ENCODE peak calls at places on chromosomes 1 and 21, in six cellular contexts. L is cardiac muscle cell; W is thoracic aorta; X is CD8-positive, alpha-beta memory T cell; D is SK-N-SH; T is ovary. B is an unnamed sample.

GRCh38 chr1:180528868-180529470 is 26.6 kb upstream of the ACBD6 start:
- DNase-seq in D (no peak), T (no peak), X (no peak), W (no peak), L (no peak), B (no peak)

GRCh38 chr1:2633936-2634491 is 1.2 kb upstream of the MMEL1 start:
- DNase-seq in X (no peak), T (peak; percentile 67), L (no peak), D (no peak), W (no peak), B (no peak)

GRCh38 chr1:200029624-200030074 is 2.1 kb downstream of the NR5A2 start:
- DNase-seq in W (no peak), X (no peak), L (no peak), D (no peak), T (no peak), B (no peak)

GRCh38 chr1:113835686-113836290 is 23.5 kb upstream of the RSBN1 start:
- DNase-seq in T (no peak), W (no peak), L (peak; percentile 62), D (peak; percentile 51), X (peak; percentile 59), B (no peak)

GRCh38 chr21:15521644-15522001 is 208.2 kb upstream of the USP25 start:
- DNase-seq in D (no peak), W (no peak), X (no peak), T (no peak), L (no peak), B (no peak)

GRCh38 chr1:62746086-62746808 is 37.7 kb upstream of the ATG4C start:
- DNase-seq in L (peak; percentile 45), W (no peak), T (no peak), X (peak; percentile 27), D (peak; percentile 56), B (no peak)

GRCh38 chr1:207974146-207974545 is 63.2 kb upstream of the CD34 start:
- DNase-seq in X (no peak), T (no peak), W (no peak), D (no peak), L (no peak), B (no peak)

GRCh38 chr1:16143566-16144324 is 12.1 kb downstream of the EPHA2 start:
- DNase-seq in X (no peak), D (no peak), W (no peak), T (no peak), L (peak; percentile 88), B (peak; percentile 89)

GRCh38 chr21:46060596-46061061 is 37.3 kb upstream of the COL6A2 start:
- DNase-seq in L (no peak), D (no peak), X (no peak), T (peak; percentile 82), W (peak; percentile 76), B (peak; percentile 49)

GRCh38 chr1:10891081-10891480 is 94.6 kb upstream of the CASZ1 start:
- DNase-seq in D (no peak), X (no peak), T (no peak), W (no peak), L (no peak), B (no peak)

GRCh38 chr21:15549671-15550070 is 180.1 kb upstream of the USP25 start:
- DNase-seq in T (no peak), D (no peak), L (no peak), X (no peak), W (no peak), B (no peak)

DNA sequence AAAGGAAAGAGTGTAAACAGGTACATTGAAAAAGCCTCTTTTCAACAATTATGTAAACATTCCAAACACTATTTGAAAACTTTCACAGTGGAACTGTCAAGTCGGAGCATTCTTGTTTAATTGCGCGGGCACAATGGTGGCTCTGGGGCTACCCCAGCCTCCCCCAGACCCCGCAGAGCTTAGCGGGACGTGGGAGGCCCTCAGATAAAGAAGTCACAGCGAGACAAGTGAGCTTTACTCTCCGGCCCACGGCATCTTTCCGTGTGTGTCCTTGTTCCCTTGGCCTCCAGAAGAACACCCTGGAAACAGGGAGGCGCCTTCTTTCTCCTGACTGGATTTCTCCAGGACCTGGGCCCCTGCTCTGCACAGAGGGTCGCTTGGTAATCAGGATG is 382.8 kb downstream of the RRAGC start:
- DNase-seq in W (no peak), D (no peak), X (no peak), T (no peak), L (no peak), B (no peak)
- H3K4me3 ChIP-seq in W (peak overlapping the region; percentile 44), D (no peak overlapping the region), X (no peak overlapping the region), T (no peak overlapping the region), L (no peak overlapping the region), B (peak overlapping the region; percentile 28)

GRCh38 chr1:68376441-68376840 is 73.3 kb downstream of the RPE65 start:
- DNase-seq in X (no peak), W (no peak), T (no peak), D (no peak), L (no peak), B (no peak)

GRCh38 chr1:68375919-68376318 is 73.8 kb downstream of the RPE65 start:
- DNase-seq in D (no peak), X (no peak), L (no peak), T (no peak), W (no peak), B (no peak)

GRCh38 chr1:68378296-68379084 is 71.3 kb downstream of the RPE65 start:
- DNase-seq in L (no peak), D (no peak), T (no peak), W (no peak), X (no peak), B (no peak)

GRCh38 chr1:68379085-68379478 is 70.7 kb downstream of the RPE65 start:
- DNase-seq in T (no peak), L (no peak), D (no peak), W (no peak), X (no peak), B (no peak)

DNA sequence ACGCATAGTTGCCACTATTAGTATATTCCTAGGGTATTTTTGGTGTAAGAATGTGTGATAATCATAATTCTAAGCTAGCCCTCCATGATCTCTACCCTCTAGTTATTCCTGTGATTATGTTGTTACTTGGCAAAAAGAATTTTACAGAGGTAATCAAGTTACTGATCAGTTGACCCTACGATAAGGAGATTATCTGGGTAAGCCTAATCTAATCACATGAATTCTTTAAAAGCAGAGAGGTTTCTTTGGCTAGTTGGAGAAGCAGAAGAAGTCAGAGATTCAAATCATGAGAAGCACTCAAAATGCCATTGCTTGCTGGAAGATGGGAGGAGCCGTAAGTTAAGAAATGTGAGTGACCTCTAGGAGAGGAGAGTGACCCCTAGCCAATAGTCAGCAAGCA is 72.7 kb downstream of the RPE65 start:
- DNase-seq in X (no peak), W (no peak), T (no peak), L (no peak), D (no peak), B (no peak)
- H3K4me1 ChIP-seq in X (no peaks in the 10 kb centered on the region), W (no peaks in the 10 kb centered on the region), T (no peaks in the 10 kb centered on the region), L (peaks cover 3% of the 10 kb centered on the region), D (peaks cover 35% of the 10 kb centered on the region), B (no peaks in the 10 kb centered on the region)

GRCh38 chr21:42190492-42190875 is 28.5 kb upstream of the ABCG1 start:
- DNase-seq in D (no peak), T (no peak), L (no peak), W (no peak), X (no peak), B (no peak)

GRCh38 chr21:42189860-42190491 is 29.0 kb upstream of the ABCG1 start:
- DNase-seq in T (no peak), W (no peak), L (no peak), X (no peak), D (no peak), B (no peak)

GRCh38 chr21:42188663-42189062 is 30.3 kb upstream of the ABCG1 start:
- DNase-seq in D (no peak), X (no peak), W (no peak), L (no peak), T (no peak), B (no peak)

GRCh38 chr21:42186591-42186990 is 32.3 kb upstream of the ABCG1 start:
- DNase-seq in D (no peak), W (no peak), T (no peak), L (no peak), X (no peak), B (no peak)

DNA sequence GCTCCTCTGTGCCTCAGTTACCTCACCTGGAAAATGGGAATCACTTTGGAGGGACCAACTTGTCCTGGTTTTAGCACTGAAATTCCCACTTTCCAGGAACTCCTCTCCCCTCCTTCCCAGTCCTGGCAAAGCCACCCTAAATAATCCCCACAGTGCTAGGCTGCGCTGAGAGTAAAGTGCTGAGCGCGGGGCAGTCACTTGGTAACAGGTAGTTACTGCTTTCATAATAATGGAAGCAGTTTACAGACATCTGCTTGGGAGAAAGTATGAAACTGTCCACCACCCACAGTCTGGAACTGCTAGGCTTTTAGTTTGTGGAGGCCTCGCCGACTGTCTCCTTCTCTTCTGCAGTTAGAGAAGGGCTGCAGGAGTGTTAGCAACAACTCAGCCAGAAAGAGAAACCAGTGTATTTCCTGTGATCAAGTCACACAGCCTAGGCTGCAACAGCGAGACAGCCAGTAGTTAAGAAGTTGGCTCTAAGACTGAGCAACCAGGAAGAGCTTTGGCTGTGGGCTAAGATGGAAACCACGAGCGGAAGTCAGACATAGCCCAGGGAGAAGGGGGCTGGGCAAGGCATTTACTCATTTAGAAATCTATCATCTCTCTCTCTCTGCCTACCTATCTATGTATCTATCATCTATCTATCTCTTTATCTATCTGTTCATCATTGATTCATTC is 30.8 kb upstream of the ABCG1 start:
- DNase-seq in L (no peak), W (no peak), X (peak; percentile 86), T (no peak), D (no peak), B (peak; percentile 71)
- H3K27ac ChIP-seq in L (no peak overlapping the region), W (peak overlapping the region; percentile 23), X (peak overlapping the region; percentile 58), T (no peak overlapping the region), D (no peak overlapping the region), B (peak overlapping the region; percentile 81)

GRCh38 chr1:218867941-218868656 is 305.6 kb upstream of the LYPLAL1 start:
- DNase-seq in D (no peak), W (no peak), T (no peak), L (no peak), X (no peak), B (no peak)

GRCh38 chr1:218869276-218869675 is 304.4 kb upstream of the LYPLAL1 start:
- DNase-seq in X (no peak), T (no peak), W (no peak), L (no peak), D (no peak), B (no peak)

GRCh38 chr1:218865591-218865990 is 308.1 kb upstream of the LYPLAL1 start:
- DNase-seq in T (no peak), W (no peak), D (no peak), L (no peak), X (no peak), B (no peak)

GRCh38 chr1:218872026-218872425 is 301.7 kb upstream of the LYPLAL1 start:
- DNase-seq in D (no peak), X (no peak), W (no peak), T (no peak), L (no peak), B (no peak)

GRCh38 chr1:218866507-218866906 is 307.2 kb upstream of the LYPLAL1 start:
- DNase-seq in L (no peak), W (no peak), D (no peak), T (no peak), X (no peak), B (no peak)
- H3K4me3 ChIP-seq in L (no peak overlapping the region), W (no peak overlapping the region), D (no peak overlapping the region), T (no peak overlapping the region), X (no peak overlapping the region), B (no peak overlapping the region)

GRCh38 chr1:25725482-25725881 is 74.5 kb upstream of the SELENON start:
- DNase-seq in L (no peak), T (peak; percentile 10), D (no peak), W (no peak), X (no peak), B (no peak)
- H3K4me1 ChIP-seq in L (peaks cover 49% of the 10 kb centered on the region), T (peaks cover 16% of the 10 kb centered on the region), D (no peaks in the 10 kb centered on the region), W (peaks cover 4% of the 10 kb centered on the region), X (peaks cover 62% of the 10 kb centered on the region), B (peaks cover 18% of the 10 kb centered on the region)

GRCh38 chr1:78737241-78737640 is 87.6 kb downstream of the IFI44 start:
- DNase-seq in T (no peak), X (no peak), W (no peak), D (no peak), L (no peak), B (no peak)
- H3K27ac ChIP-seq in T (no peak overlapping the region), X (no peak overlapping the region), W (no peak overlapping the region), D (no peak overlapping the region), L (no peak overlapping the region), B (no peak overlapping the region)

B was measured in lower lobe of right lung.